ENCODE peak calls at places on chromosomes 11 and 22, in four cellular contexts. One of them, this sample, is unnamed.

GRCh38 chr11:68855205-68855978 is 13.7 kb upstream of the CPT1A start:
- DNase-seq in K562: no peak
- DNase-seq in GM12878: no peak
- DNase-seq in SK-N-SH: peak
- DNase-seq in this sample: peak

GRCh38 chr22:31509041-31509440 is 12.7 kb downstream of the SFI1 start:
- DNase-seq in SK-N-SH: no peak
- DNase-seq in GM12878: no peak
- DNase-seq in K562: no peak
- DNase-seq in this sample: no peak

GRCh38 chr22:36816635-36817428 is at the start of gene PVALB:
- DNase-seq in K562: peak
- DNase-seq in GM12878: no peak
- DNase-seq in SK-N-SH: peak
- DNase-seq in this sample: peak

GRCh38 chr11:129115652-129116585 is 76.2 kb downstream of the ARHGAP32 start:
- DNase-seq in GM12878: no peak
- DNase-seq in K562: no peak
- DNase-seq in SK-N-SH: no peak
- DNase-seq in this sample: no peak

GRCh38 chr11:129373489-129373953 is 2.1 kb upstream of the BARX2 start:
- DNase-seq in SK-N-SH: no peak
- DNase-seq in K562: no peak
- DNase-seq in GM12878: no peak
- DNase-seq in this sample: no peak

GRCh38 chr22:37907036-37907954 is 1.2 kb downstream of the MICALL1 start:
- DNase-seq in SK-N-SH: no peak
- DNase-seq in GM12878: no peak
- DNase-seq in K562: no peak
- DNase-seq in this sample: no peak

GRCh38 chr22:37658133-37659065 is at the start of gene PDXP:
- DNase-seq in SK-N-SH: peak
- DNase-seq in GM12878: peak
- DNase-seq in K562: peak
- DNase-seq in this sample: peak

GRCh38 chr11:70088735-70089250 is 10.7 kb downstream of the ANO1 start:
- DNase-seq in SK-N-SH: no peak
- DNase-seq in K562: no peak
- DNase-seq in GM12878: no peak
- DNase-seq in this sample: no peak

GRCh38 chr11:28528217-28528616 is 420.0 kb downstream of the METTL15 start:
- DNase-seq in SK-N-SH: no peak
- DNase-seq in GM12878: no peak
- DNase-seq in K562: no peak
- DNase-seq in this sample: no peak

GRCh38 chr22:46421272-46421671 is 85.8 kb downstream of the TRMU start:
- DNase-seq in GM12878: peak
- DNase-seq in SK-N-SH: no peak
- DNase-seq in K562: no peak
- DNase-seq in this sample: no peak

GRCh38 chr11:64007160-64007628 is 21.0 kb downstream of the OTUB1 start:
- DNase-seq in GM12878: no peak
- DNase-seq in K562: peak
- DNase-seq in SK-N-SH: peak
- DNase-seq in this sample: peak

GRCh38 chr11:16815047-16815767 is 76.8 kb downstream of the C11orf58 start:
- DNase-seq in GM12878: no peak
- DNase-seq in SK-N-SH: no peak
- DNase-seq in K562: peak
- DNase-seq in this sample: no peak

GRCh38 chr11:78696177-78696576 is 121.5 kb upstream of the NARS2 start:
- DNase-seq in SK-N-SH: no peak
- DNase-seq in GM12878: no peak
- DNase-seq in K562: no peak
- DNase-seq in this sample: no peak

GRCh38 chr22:19723165-19723989 is at the start of gene GP1BB:
- DNase-seq in SK-N-SH: no peak
- DNase-seq in K562: peak
- DNase-seq in GM12878: no peak
- DNase-seq in this sample: peak

GRCh38 chr11:134785660-134786284 is 373.7 kb upstream of the B3GAT1 start:
- DNase-seq in K562: no peak
- DNase-seq in SK-N-SH: no peak
- DNase-seq in GM12878: no peak
- DNase-seq in this sample: no peak

GRCh38 chr11:38156495-38157146 is 1558.6 kb upstream of the RAG2 start:
- DNase-seq in SK-N-SH: no peak
- DNase-seq in K562: peak
- DNase-seq in GM12878: no peak
- DNase-seq in this sample: no peak

GRCh38 chr11:10540546-10540914 is 457 bp downstream of the RNF141 start:
- DNase-seq in K562: peak
- DNase-seq in GM12878: no peak
- DNase-seq in SK-N-SH: no peak
- DNase-seq in this sample: peak

GRCh38 chr11:119195680-119196079 is 10.4 kb downstream of the NHERF4 start:
- DNase-seq in K562: peak
- DNase-seq in SK-N-SH: peak
- DNase-seq in GM12878: no peak
- DNase-seq in this sample: peak

GRCh38 chr11:77208535-77208934 is 80.5 kb downstream of the MYO7A start:
- DNase-seq in GM12878: no peak
- DNase-seq in SK-N-SH: no peak
- DNase-seq in K562: no peak
- DNase-seq in this sample: no peak

GRCh38 chr11:8357891-8358566 is 94.4 kb upstream of the LMO1 start:
- DNase-seq in GM12878: no peak
- DNase-seq in SK-N-SH: no peak
- DNase-seq in K562: no peak
- DNase-seq in this sample: no peak

GRCh38 chr11:11992257-11992690 is 16.2 kb downstream of the DKK3 start:
- DNase-seq in SK-N-SH: no peak
- DNase-seq in K562: peak
- DNase-seq in GM12878: no peak
- DNase-seq in this sample: no peak

GRCh38 chr11:19631657-19632325 is 80.8 kb upstream of the NAV2 start:
- DNase-seq in K562: no peak
- DNase-seq in SK-N-SH: peak
- DNase-seq in GM12878: no peak
- DNase-seq in this sample: no peak
- TF ChIP-seq FOXM1 in K562: no peak
- TF ChIP-seq FOXM1 in SK-N-SH: no peak
- TF ChIP-seq FOXM1 in GM12878: no peak
- TF ChIP-seq FOXM1 in this sample: no peak

DNA sequence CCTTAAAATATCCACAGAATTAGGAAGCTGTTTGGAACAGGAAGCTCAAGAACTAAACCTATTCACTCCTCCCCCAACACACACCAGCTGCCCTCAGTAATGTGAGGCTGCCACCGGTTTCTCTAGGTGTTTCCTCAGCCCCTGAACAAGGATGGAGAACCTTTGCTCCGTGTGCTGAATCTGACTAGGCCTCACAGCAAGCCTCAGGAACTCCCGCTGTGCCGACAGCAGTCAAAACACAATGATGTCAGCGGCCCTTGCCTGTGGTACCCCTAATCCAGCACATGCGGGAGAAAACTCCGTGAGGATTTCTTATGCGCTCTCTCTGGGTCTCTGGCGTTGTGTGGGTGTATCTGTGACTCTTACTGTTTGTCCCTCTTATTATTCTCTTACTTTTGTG is 153.3 kb downstream of the EFCAB6 start:
- DNase-seq in K562: no peak
- DNase-seq in SK-N-SH: no peak
- DNase-seq in GM12878: no peak
- DNase-seq in this sample: peak
- TF ChIP-seq FOXM1 in K562: no peak
- TF ChIP-seq FOXM1 in SK-N-SH: no peak
- TF ChIP-seq FOXM1 in GM12878: no peak
- TF ChIP-seq FOXM1 in this sample: no peak

GRCh38 chr11:125423247-125423849 is 72.7 kb downstream of the FEZ1 start:
- DNase-seq in K562: peak
- DNase-seq in GM12878: no peak
- DNase-seq in SK-N-SH: no peak
- DNase-seq in this sample: peak
- TF ChIP-seq FOXM1 in K562: no peak
- TF ChIP-seq FOXM1 in GM12878: no peak
- TF ChIP-seq FOXM1 in SK-N-SH: no peak
- TF ChIP-seq FOXM1 in this sample: no peak

GRCh38 chr11:24859801-24860300 is 363.0 kb downstream of the LUZP2 start:
- DNase-seq in GM12878: no peak
- DNase-seq in K562: no peak
- DNase-seq in SK-N-SH: no peak
- DNase-seq in this sample: no peak
- TF ChIP-seq FOXM1 in GM12878: no peak
- TF ChIP-seq FOXM1 in K562: no peak
- TF ChIP-seq FOXM1 in SK-N-SH: no peak
- TF ChIP-seq FOXM1 in this sample: no peak